ENCODE peak calls at places on chromosomes 13 and 19, in eight cellular contexts. One of them, this sample, is unnamed. For H3K36me3, the result is how much of the 10 kb centered on the place peaks cover.

GRCh38 chr19:45615795-45616708 is 14.0 kb upstream of the GPR4 start:
- DNase-seq in left lung: peak
- DNase-seq in HAP-1: peak
- DNase-seq in GM23248: peak
- DNase-seq in tibial nerve: peak
- DNase-seq in heart left ventricle: peak
- DNase-seq in ascending aorta: peak
- DNase-seq in IMR-90: peak
- DNase-seq in this sample: peak

GRCh38 chr13:98581971-98582702 is 5.2 kb upstream of the STK24 start:
- DNase-seq in tibial nerve: no peak
- DNase-seq in left lung: no peak
- DNase-seq in ascending aorta: no peak
- DNase-seq in heart left ventricle: no peak
- DNase-seq in HAP-1: no peak
- DNase-seq in IMR-90: peak
- DNase-seq in GM23248: peak
- DNase-seq in this sample: no peak

GRCh38 chr13:25018729-25019115 is 77.2 kb upstream of the PABPC3 start:
- DNase-seq in IMR-90: no peak
- DNase-seq in GM23248: no peak
- DNase-seq in heart left ventricle: no peak
- DNase-seq in ascending aorta: no peak
- DNase-seq in HAP-1: no peak
- DNase-seq in left lung: no peak
- DNase-seq in tibial nerve: no peak
- DNase-seq in this sample: no peak

GRCh38 chr13:80408270-80408669 is 67.3 kb upstream of the SPRY2 start:
- DNase-seq in tibial nerve: no peak
- DNase-seq in heart left ventricle: no peak
- DNase-seq in GM23248: no peak
- DNase-seq in IMR-90: no peak
- DNase-seq in ascending aorta: no peak
- DNase-seq in left lung: no peak
- DNase-seq in HAP-1: no peak
- DNase-seq in this sample: no peak

GRCh38 chr13:102369303-102369702 is 32.5 kb downstream of the FGF14 start:
- DNase-seq in GM23248: no peak
- DNase-seq in ascending aorta: no peak
- DNase-seq in left lung: no peak
- DNase-seq in HAP-1: no peak
- DNase-seq in IMR-90: no peak
- DNase-seq in tibial nerve: no peak
- DNase-seq in heart left ventricle: no peak
- DNase-seq in this sample: no peak

GRCh38 chr13:33017410-33017929 is 1.2 kb downstream of the KL start:
- DNase-seq in tibial nerve: peak
- DNase-seq in GM23248: peak
- DNase-seq in left lung: no peak
- DNase-seq in ascending aorta: no peak
- DNase-seq in IMR-90: peak
- DNase-seq in heart left ventricle: peak
- DNase-seq in HAP-1: peak
- DNase-seq in this sample: no peak

GRCh38 chr19:3142292-3142670 is 6.4 kb downstream of the GNA15 start:
- DNase-seq in IMR-90: peak
- DNase-seq in GM23248: peak
- DNase-seq in ascending aorta: no peak
- DNase-seq in HAP-1: no peak
- DNase-seq in left lung: no peak
- DNase-seq in tibial nerve: no peak
- DNase-seq in heart left ventricle: no peak
- DNase-seq in this sample: no peak

GRCh38 chr19:46451352-46451751 is 20.0 kb downstream of the PNMA8A start:
- DNase-seq in heart left ventricle: no peak
- DNase-seq in GM23248: no peak
- DNase-seq in ascending aorta: no peak
- DNase-seq in IMR-90: no peak
- DNase-seq in tibial nerve: no peak
- DNase-seq in left lung: no peak
- DNase-seq in HAP-1: no peak
- DNase-seq in this sample: no peak

GRCh38 chr13:55554741-55555140 is 1586.0 kb upstream of the PRR20A start:
- DNase-seq in tibial nerve: no peak
- DNase-seq in IMR-90: no peak
- DNase-seq in GM23248: no peak
- DNase-seq in heart left ventricle: no peak
- DNase-seq in left lung: no peak
- DNase-seq in ascending aorta: no peak
- DNase-seq in HAP-1: no peak
- DNase-seq in this sample: no peak

DNA sequence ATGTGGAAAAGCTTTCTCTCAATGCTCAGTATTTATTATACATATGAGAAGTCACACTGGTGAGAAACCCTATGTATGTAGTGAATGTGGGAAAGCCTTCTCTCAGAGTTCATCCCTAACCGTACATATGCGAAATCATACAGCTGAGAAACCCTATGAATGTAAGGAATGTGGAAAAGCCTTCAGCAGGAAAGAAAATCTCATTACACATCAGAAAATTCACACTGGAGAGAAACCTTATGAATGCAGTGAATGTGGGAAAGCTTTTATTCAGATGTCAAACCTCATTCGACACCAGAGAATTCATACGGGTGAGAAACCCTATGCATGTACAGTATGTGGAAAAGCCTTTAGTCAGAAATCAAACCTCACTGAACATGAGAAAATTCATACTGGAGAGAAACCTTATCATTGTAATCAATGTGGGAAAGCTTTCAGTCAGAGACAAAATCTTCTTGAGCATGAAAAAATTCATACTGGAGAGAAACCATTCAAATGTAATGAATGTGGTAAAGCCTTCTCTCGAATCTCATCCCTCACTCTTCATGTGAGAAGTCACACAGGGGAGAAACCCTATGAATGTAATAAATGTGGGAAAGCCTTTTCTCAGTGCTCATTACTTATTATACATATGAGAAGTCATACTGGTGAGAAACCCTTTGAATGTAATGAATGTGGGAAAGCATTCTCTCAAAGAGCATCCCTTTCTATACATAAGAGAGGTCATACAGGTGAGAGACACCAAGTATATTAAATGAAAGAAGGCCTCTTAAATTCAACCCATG is 34.4 kb downstream of the ZNF568 start:
- DNase-seq in ascending aorta: no peak
- DNase-seq in IMR-90: no peak
- DNase-seq in GM23248: peak
- DNase-seq in tibial nerve: no peak
- DNase-seq in heart left ventricle: no peak
- DNase-seq in HAP-1: no peak
- DNase-seq in left lung: no peak
- DNase-seq in this sample: no peak
- H3K36me3 ChIP-seq in ascending aorta: half or more
- H3K36me3 ChIP-seq in IMR-90: under half
- H3K36me3 ChIP-seq in GM23248: half or more
- H3K36me3 ChIP-seq in tibial nerve: under half
- H3K36me3 ChIP-seq in heart left ventricle: under half
- H3K36me3 ChIP-seq in HAP-1: under half
- H3K36me3 ChIP-seq in left lung: under half
- H3K36me3 ChIP-seq in this sample: under half

GRCh38 chr19:13914777-13915176 is 8.8 kb downstream of the CC2D1A start:
- DNase-seq in ascending aorta: no peak
- DNase-seq in left lung: no peak
- DNase-seq in GM23248: no peak
- DNase-seq in tibial nerve: no peak
- DNase-seq in IMR-90: no peak
- DNase-seq in heart left ventricle: no peak
- DNase-seq in HAP-1: no peak
- DNase-seq in this sample: no peak
- H3K36me3 ChIP-seq in ascending aorta: half or more
- H3K36me3 ChIP-seq in left lung: under half
- H3K36me3 ChIP-seq in GM23248: under half
- H3K36me3 ChIP-seq in tibial nerve: under half
- H3K36me3 ChIP-seq in IMR-90: under half
- H3K36me3 ChIP-seq in heart left ventricle: half or more
- H3K36me3 ChIP-seq in HAP-1: half or more
- H3K36me3 ChIP-seq in this sample: under half

GRCh38 chr19:39384839-39385568 is 5.9 kb downstream of the PAF1 start:
- DNase-seq in tibial nerve: no peak
- DNase-seq in GM23248: no peak
- DNase-seq in IMR-90: no peak
- DNase-seq in HAP-1: no peak
- DNase-seq in ascending aorta: no peak
- DNase-seq in left lung: no peak
- DNase-seq in heart left ventricle: no peak
- DNase-seq in this sample: no peak
- H3K36me3 ChIP-seq in tibial nerve: under half
- H3K36me3 ChIP-seq in GM23248: under half
- H3K36me3 ChIP-seq in IMR-90: half or more
- H3K36me3 ChIP-seq in HAP-1: half or more
- H3K36me3 ChIP-seq in ascending aorta: half or more
- H3K36me3 ChIP-seq in left lung: under half
- H3K36me3 ChIP-seq in heart left ventricle: half or more
- H3K36me3 ChIP-seq in this sample: half or more

DNA sequence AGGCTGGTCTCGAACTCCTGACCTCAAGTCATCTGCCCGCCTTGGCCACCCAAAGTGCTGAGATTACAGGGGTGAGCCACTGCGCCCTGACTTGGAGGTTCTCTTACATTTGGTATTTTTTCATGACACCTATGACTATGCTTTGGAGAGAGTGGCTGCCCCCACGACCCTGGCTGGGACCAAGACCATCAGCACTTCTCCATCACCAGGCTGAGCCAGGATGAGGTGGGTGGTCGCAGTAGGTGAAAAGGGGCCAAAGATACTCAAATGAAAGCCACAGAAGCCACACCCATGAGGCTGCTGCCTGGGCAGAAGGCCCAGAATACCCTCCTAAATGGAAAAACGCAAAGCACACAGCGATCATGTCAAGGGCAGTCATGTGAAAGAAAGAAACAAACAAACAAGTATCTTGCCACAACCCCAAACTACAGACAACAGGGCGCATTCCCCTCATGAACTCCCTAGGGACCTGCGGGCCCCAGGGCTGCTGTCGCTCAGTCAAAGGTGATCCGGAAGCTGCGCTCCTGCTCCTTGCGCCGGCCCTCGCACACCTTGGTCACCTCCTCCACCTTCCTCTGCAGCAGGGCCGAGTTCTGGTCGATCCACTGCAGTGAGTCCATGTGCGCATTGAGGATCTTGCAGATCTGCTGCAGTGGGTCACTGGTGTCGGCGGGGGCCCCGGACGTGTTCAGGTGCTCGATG is 11.2 kb upstream of the IL4I1 start:
- DNase-seq in left lung: no peak
- DNase-seq in ascending aorta: no peak
- DNase-seq in IMR-90: no peak
- DNase-seq in HAP-1: no peak
- DNase-seq in heart left ventricle: no peak
- DNase-seq in tibial nerve: no peak
- DNase-seq in GM23248: no peak
- DNase-seq in this sample: no peak
- H3K36me3 ChIP-seq in left lung: under half
- H3K36me3 ChIP-seq in ascending aorta: under half
- H3K36me3 ChIP-seq in IMR-90: under half
- H3K36me3 ChIP-seq in HAP-1: half or more
- H3K36me3 ChIP-seq in heart left ventricle: under half
- H3K36me3 ChIP-seq in tibial nerve: under half
- H3K36me3 ChIP-seq in GM23248: under half
- H3K36me3 ChIP-seq in this sample: under half

GRCh38 chr13:91085127-91085526 is 262.4 kb upstream of the MIR17HG start:
- DNase-seq in ascending aorta: no peak
- DNase-seq in heart left ventricle: no peak
- DNase-seq in tibial nerve: no peak
- DNase-seq in IMR-90: no peak
- DNase-seq in HAP-1: no peak
- DNase-seq in left lung: no peak
- DNase-seq in GM23248: no peak
- DNase-seq in this sample: no peak

GRCh38 chr13:91087276-91087675 is 260.2 kb upstream of the MIR17HG start:
- DNase-seq in HAP-1: no peak
- DNase-seq in IMR-90: no peak
- DNase-seq in tibial nerve: no peak
- DNase-seq in left lung: no peak
- DNase-seq in heart left ventricle: no peak
- DNase-seq in GM23248: no peak
- DNase-seq in ascending aorta: no peak
- DNase-seq in this sample: no peak
- H3K36me3 ChIP-seq in HAP-1: under half
- H3K36me3 ChIP-seq in IMR-90: under half
- H3K36me3 ChIP-seq in tibial nerve: under half
- H3K36me3 ChIP-seq in left lung: under half
- H3K36me3 ChIP-seq in heart left ventricle: under half
- H3K36me3 ChIP-seq in GM23248: under half
- H3K36me3 ChIP-seq in ascending aorta: under half
- H3K36me3 ChIP-seq in this sample: under half

GRCh38 chr19:40705950-40706619 is 10.6 kb downstream of the COQ8B start:
- DNase-seq in heart left ventricle: no peak
- DNase-seq in left lung: no peak
- DNase-seq in GM23248: no peak
- DNase-seq in IMR-90: no peak
- DNase-seq in ascending aorta: no peak
- DNase-seq in HAP-1: no peak
- DNase-seq in tibial nerve: no peak
- DNase-seq in this sample: no peak
- H3K36me3 ChIP-seq in heart left ventricle: half or more
- H3K36me3 ChIP-seq in left lung: under half
- H3K36me3 ChIP-seq in GM23248: under half
- H3K36me3 ChIP-seq in IMR-90: half or more
- H3K36me3 ChIP-seq in ascending aorta: half or more
- H3K36me3 ChIP-seq in HAP-1: under half
- H3K36me3 ChIP-seq in tibial nerve: under half
- H3K36me3 ChIP-seq in this sample: under half

GRCh38 chr19:19652482-19653295 is 9.2 kb upstream of the GMIP start:
- DNase-seq in tibial nerve: no peak
- DNase-seq in ascending aorta: no peak
- DNase-seq in HAP-1: no peak
- DNase-seq in left lung: no peak
- DNase-seq in GM23248: peak
- DNase-seq in heart left ventricle: no peak
- DNase-seq in IMR-90: peak
- DNase-seq in this sample: no peak

GRCh38 chr19:19650331-19650730 is 6.9 kb upstream of the GMIP start:
- DNase-seq in tibial nerve: no peak
- DNase-seq in left lung: no peak
- DNase-seq in heart left ventricle: no peak
- DNase-seq in ascending aorta: no peak
- DNase-seq in IMR-90: no peak
- DNase-seq in HAP-1: no peak
- DNase-seq in GM23248: no peak
- DNase-seq in this sample: no peak

GRCh38 chr19:19649159-19649558 is 5.7 kb upstream of the GMIP start:
- DNase-seq in tibial nerve: no peak
- DNase-seq in heart left ventricle: no peak
- DNase-seq in IMR-90: no peak
- DNase-seq in ascending aorta: no peak
- DNase-seq in left lung: no peak
- DNase-seq in HAP-1: no peak
- DNase-seq in GM23248: peak
- DNase-seq in this sample: no peak

GRCh38 chr19:19649580-19649995 is 6.1 kb upstream of the GMIP start:
- DNase-seq in tibial nerve: no peak
- DNase-seq in GM23248: no peak
- DNase-seq in ascending aorta: no peak
- DNase-seq in IMR-90: no peak
- DNase-seq in HAP-1: no peak
- DNase-seq in heart left ventricle: no peak
- DNase-seq in left lung: no peak
- DNase-seq in this sample: peak

GRCh38 chr19:19651076-19651475 is 7.6 kb upstream of the GMIP start:
- DNase-seq in GM23248: no peak
- DNase-seq in left lung: no peak
- DNase-seq in HAP-1: no peak
- DNase-seq in tibial nerve: no peak
- DNase-seq in ascending aorta: no peak
- DNase-seq in IMR-90: no peak
- DNase-seq in heart left ventricle: peak
- DNase-seq in this sample: no peak
- H3K36me3 ChIP-seq in GM23248: under half
- H3K36me3 ChIP-seq in left lung: under half
- H3K36me3 ChIP-seq in HAP-1: half or more
- H3K36me3 ChIP-seq in tibial nerve: under half
- H3K36me3 ChIP-seq in ascending aorta: half or more
- H3K36me3 ChIP-seq in IMR-90: half or more
- H3K36me3 ChIP-seq in heart left ventricle: half or more
- H3K36me3 ChIP-seq in this sample: half or more